ENCODE peak calls at places on chromosomes 3 and 15, in nine cellular contexts. L is M059J, Q is B cell, G is AG08396, J is cardiac septum, Y is GM12865, I is bronchial epithelial cell, B is progenitor cell of endocrine pancreas, K is GM20000. P is an unnamed sample.

GRCh38 chr3:172946061-172946460 is 195.0 kb downstream of the SPATA16 start:
- DNase-seq in L (peak), Q (no peak), G (no peak), J (no peak), Y (no peak), I (no peak), B (no peak), K (no peak), P (no peak)

GRCh38 chr15:83920115-83920514 is 266.2 kb downstream of the ADAMTSL3 start:
- DNase-seq in L (no peak), Q (no peak), G (no peak), J (no peak), Y (no peak), I (no peak), B (no peak), K (no peak), P (no peak)

GRCh38 chr15:52318729-52319500 is 23.3 kb upstream of the MYO5C start:
- DNase-seq in L (peak), Q (no peak), G (no peak), J (peak), Y (no peak), I (peak), B (no peak), K (no peak), P (no peak)

GRCh38 chr3:99925584-99925983 is 107.9 kb downstream of the CMSS1 start:
- DNase-seq in L (peak), Q (no peak), G (peak), J (no peak), Y (no peak), I (peak), B (no peak), K (no peak), P (peak)

GRCh38 chr3:107124885-107125284 is 252.4 kb upstream of the CCDC54 start:
- DNase-seq in L (peak), Q (no peak), G (no peak), J (no peak), Y (no peak), I (peak), B (no peak), K (no peak), P (no peak)

GRCh38 chr15:48800811-48801460 is 9.9 kb downstream of the CEP152 start:
- DNase-seq in L (no peak), Q (no peak), G (no peak), J (no peak), Y (peak), I (peak), B (no peak), K (no peak), P (no peak)

GRCh38 chr3:38270606-38271005 is 5.0 kb downstream of the SLC22A13 start:
- DNase-seq in L (no peak), Q (no peak), G (no peak), J (no peak), Y (no peak), I (no peak), B (no peak), K (no peak), P (no peak)

GRCh38 chr3:46566040-46566631 is at the start of gene LRRC2:
- DNase-seq in L (peak), Q (no peak), G (peak), J (peak), Y (peak), I (peak), B (peak), K (no peak), P (peak)

GRCh38 chr3:195352895-195353488 is 82.0 kb upstream of the XXYLT1 start:
- DNase-seq in L (peak), Q (no peak), G (peak), J (no peak), Y (no peak), I (peak), B (no peak), K (no peak), P (no peak)

GRCh38 chr15:58588096-58588495 is 156.3 kb downstream of the LIPC start:
- DNase-seq in L (no peak), Q (no peak), G (no peak), J (no peak), Y (no peak), I (no peak), B (no peak), K (no peak), P (no peak)

GRCh38 chr3:11186771-11187170 is 32.5 kb downstream of the HRH1 start:
- DNase-seq in L (no peak), Q (no peak), G (no peak), J (peak), Y (no peak), I (no peak), B (no peak), K (no peak), P (no peak)

GRCh38 chr3:159824341-159824740 is 164.3 kb upstream of the IL12A start:
- DNase-seq in L (peak), Q (no peak), G (peak), J (no peak), Y (no peak), I (peak), B (no peak), K (no peak), P (no peak)

GRCh38 chr3:46056686-46057085 is 29.4 kb upstream of the XCR1 start:
- DNase-seq in L (no peak), Q (no peak), G (no peak), J (no peak), Y (no peak), I (no peak), B (no peak), K (no peak), P (no peak)

GRCh38 chr15:31476866-31477265 is 150.2 kb downstream of the KLF13 start:
- DNase-seq in L (no peak), Q (no peak), G (no peak), J (no peak), Y (no peak), I (no peak), B (no peak), K (no peak), P (peak)

GRCh38 chr3:143124683-143125520 is 5.3 kb downstream of the CHST2 start:
- DNase-seq in L (no peak), Q (no peak), G (no peak), J (no peak), Y (no peak), I (no peak), B (no peak), K (no peak), P (no peak)

GRCh38 chr15:94061041-94061440 is 170.3 kb upstream of the MCTP2 start:
- DNase-seq in L (peak), Q (no peak), G (no peak), J (no peak), Y (no peak), I (peak), B (no peak), K (no peak), P (no peak)

GRCh38 chr15:41417812-41418211 is 917 bp downstream of the RTF1 start:
- DNase-seq in L (no peak), Q (no peak), G (peak), J (no peak), Y (no peak), I (no peak), B (no peak), K (peak), P (no peak)

GRCh38 chr3:145983101-145983500 is 177.9 kb downstream of the PLOD2 start:
- DNase-seq in L (no peak), Q (no peak), G (no peak), J (no peak), Y (no peak), I (no peak), B (no peak), K (no peak), P (no peak)

GRCh38 chr3:117355566-117355965 is 646.0 kb downstream of the TUSC7 start:
- DNase-seq in L (peak), Q (no peak), G (peak), J (no peak), Y (peak), I (peak), B (no peak), K (peak), P (no peak)

GRCh38 chr15:45228931-45229330 is 23.1 kb upstream of the SLC28A2 start:
- DNase-seq in L (peak), Q (no peak), G (no peak), J (no peak), Y (no peak), I (no peak), B (no peak), K (no peak), P (no peak)

GRCh38 chr3:197367081-197367780 is 68.8 kb upstream of the DLG1 start:
- DNase-seq in L (peak), Q (no peak), G (no peak), J (no peak), Y (no peak), I (peak), B (no peak), K (no peak), P (peak)

GRCh38 chr15:35293353-35294130 is 208.4 kb upstream of the NANOGP8 start:
- DNase-seq in L (peak), Q (no peak), G (peak), J (no peak), Y (peak), I (peak), B (no peak), K (no peak), P (no peak)

GRCh38 chr3:46663611-46664135 is 29.8 kb downstream of the ALS2CL start:
- DNase-seq in L (peak), Q (peak), G (peak), J (no peak), Y (no peak), I (peak), B (peak), K (peak), P (peak)

GRCh38 chr3:41265823-41266273 is 66.5 kb downstream of the CTNNB1 start:
- DNase-seq in L (peak), Q (no peak), G (no peak), J (no peak), Y (no peak), I (peak), B (no peak), K (no peak), P (no peak)

GRCh38 chr3:170808041-170808440 is 62.0 kb downstream of the RPL22L1 start:
- DNase-seq in L (peak), Q (no peak), G (no peak), J (no peak), Y (no peak), I (no peak), B (no peak), K (no peak), P (no peak)

GRCh38 chr3:140167600-140168281 is 232.8 kb downstream of the CLSTN2 start:
- DNase-seq in L (peak), Q (no peak), G (no peak), J (no peak), Y (no peak), I (no peak), B (no peak), K (no peak), P (no peak)

GRCh38 chr15:90201150-90201943 is at the start of gene SEMA4B:
- DNase-seq in L (peak), Q (peak), G (peak), J (peak), Y (peak), I (peak), B (peak), K (peak), P (peak)

GRCh38 chr3:132556467-132557159 is 40.5 kb upstream of the ACKR4 start:
- DNase-seq in L (no peak), Q (no peak), G (no peak), J (peak), Y (no peak), I (no peak), B (no peak), K (no peak), P (peak)

GRCh38 chr15:33113666-33114483 is 80.6 kb downstream of the FMN1 start:
- DNase-seq in L (no peak), Q (no peak), G (peak), J (no peak), Y (no peak), I (peak), B (no peak), K (no peak), P (no peak)